ENCODE peak calls at places on chromosomes 1 and 21, in nine cellular contexts. One of them, this sample, is unnamed.

GRCh38 chr1:46692806-46693770 is 21.4 kb downstream of the TEX38 start:
- DNase-seq in Peyer's patch: no peak
- DNase-seq in body of pancreas: no peak
- DNase-seq in fibroblast of lung: no peak
- DNase-seq in breast epithelium: no peak
- DNase-seq in Panc1: no peak
- DNase-seq in tibial nerve: no peak
- DNase-seq in uterus: no peak
- DNase-seq in aorta: no peak
- DNase-seq in this sample: no peak

GRCh38 chr1:29749546-29749945 is 513.2 kb downstream of the PTPRU start:
- DNase-seq in Peyer's patch: no peak
- DNase-seq in body of pancreas: no peak
- DNase-seq in fibroblast of lung: no peak
- DNase-seq in breast epithelium: no peak
- DNase-seq in Panc1: no peak
- DNase-seq in tibial nerve: no peak
- DNase-seq in uterus: no peak
- DNase-seq in aorta: no peak
- DNase-seq in this sample: no peak

GRCh38 chr1:154669464-154670282 is 61.7 kb upstream of the ADAR start:
- DNase-seq in Peyer's patch: peak; percentile 57
- DNase-seq in body of pancreas: peak; percentile 72
- DNase-seq in fibroblast of lung: peak; percentile 70
- DNase-seq in breast epithelium: peak; percentile 53
- DNase-seq in Panc1: peak; percentile 75
- DNase-seq in tibial nerve: peak; percentile 58
- DNase-seq in uterus: peak; percentile 77
- DNase-seq in aorta: peak; percentile 81
- DNase-seq in this sample: peak; percentile 64

GRCh38 chr1:16120940-16121410 is 34.9 kb downstream of the EPHA2 start:
- DNase-seq in Peyer's patch: no peak
- DNase-seq in body of pancreas: peak; percentile 69
- DNase-seq in fibroblast of lung: no peak
- DNase-seq in breast epithelium: no peak
- DNase-seq in Panc1: no peak
- DNase-seq in tibial nerve: no peak
- DNase-seq in uterus: no peak
- DNase-seq in aorta: no peak
- DNase-seq in this sample: no peak

GRCh38 chr1:59831529-59831928 is 16.8 kb downstream of the HOOK1 start:
- DNase-seq in Peyer's patch: no peak
- DNase-seq in body of pancreas: no peak
- DNase-seq in fibroblast of lung: no peak
- DNase-seq in breast epithelium: no peak
- DNase-seq in Panc1: no peak
- DNase-seq in tibial nerve: no peak
- DNase-seq in uterus: no peak
- DNase-seq in aorta: no peak
- DNase-seq in this sample: no peak

GRCh38 chr1:47187226-47187925 is 2.5 kb downstream of the PDZK1IP1 start:
- DNase-seq in Peyer's patch: no peak
- DNase-seq in body of pancreas: no peak
- DNase-seq in fibroblast of lung: no peak
- DNase-seq in breast epithelium: no peak
- DNase-seq in Panc1: no peak
- DNase-seq in tibial nerve: peak; percentile 3
- DNase-seq in uterus: no peak
- DNase-seq in aorta: peak; percentile 66
- DNase-seq in this sample: no peak

GRCh38 chr21:15001773-15002647 is 62.8 kb downstream of the NRIP1 start:
- DNase-seq in Peyer's patch: no peak
- DNase-seq in body of pancreas: no peak
- DNase-seq in fibroblast of lung: no peak
- DNase-seq in breast epithelium: no peak
- DNase-seq in Panc1: no peak
- DNase-seq in tibial nerve: no peak
- DNase-seq in uterus: no peak
- DNase-seq in aorta: no peak
- DNase-seq in this sample: no peak

GRCh38 chr1:210232524-210233215 is at the start of gene SERTAD4:
- DNase-seq in Peyer's patch: no peak
- DNase-seq in body of pancreas: peak; percentile 43
- DNase-seq in fibroblast of lung: peak; percentile 53
- DNase-seq in breast epithelium: peak; percentile 88
- DNase-seq in Panc1: no peak
- DNase-seq in tibial nerve: peak; percentile 11
- DNase-seq in uterus: peak; percentile 50
- DNase-seq in aorta: peak; percentile 75
- DNase-seq in this sample: no peak

GRCh38 chr1:116826818-116827606 is 72.8 kb downstream of the CD2 start:
- DNase-seq in Peyer's patch: no peak
- DNase-seq in body of pancreas: no peak
- DNase-seq in fibroblast of lung: peak; percentile 74
- DNase-seq in breast epithelium: no peak
- DNase-seq in Panc1: no peak
- DNase-seq in tibial nerve: no peak
- DNase-seq in uterus: no peak
- DNase-seq in aorta: no peak
- DNase-seq in this sample: no peak

GRCh38 chr1:18299441-18300338 is 181.0 kb upstream of the KLHDC7A start:
- DNase-seq in Peyer's patch: no peak
- DNase-seq in body of pancreas: peak; percentile 49
- DNase-seq in fibroblast of lung: no peak
- DNase-seq in breast epithelium: no peak
- DNase-seq in Panc1: peak; percentile 2
- DNase-seq in tibial nerve: no peak
- DNase-seq in uterus: no peak
- DNase-seq in aorta: no peak
- DNase-seq in this sample: no peak

GRCh38 chr1:204227351-204227750 is 13.6 kb upstream of the GOLT1A start:
- DNase-seq in Peyer's patch: no peak
- DNase-seq in body of pancreas: no peak
- DNase-seq in fibroblast of lung: no peak
- DNase-seq in breast epithelium: no peak
- DNase-seq in Panc1: no peak
- DNase-seq in tibial nerve: no peak
- DNase-seq in uterus: no peak
- DNase-seq in aorta: no peak
- DNase-seq in this sample: no peak

DNA sequence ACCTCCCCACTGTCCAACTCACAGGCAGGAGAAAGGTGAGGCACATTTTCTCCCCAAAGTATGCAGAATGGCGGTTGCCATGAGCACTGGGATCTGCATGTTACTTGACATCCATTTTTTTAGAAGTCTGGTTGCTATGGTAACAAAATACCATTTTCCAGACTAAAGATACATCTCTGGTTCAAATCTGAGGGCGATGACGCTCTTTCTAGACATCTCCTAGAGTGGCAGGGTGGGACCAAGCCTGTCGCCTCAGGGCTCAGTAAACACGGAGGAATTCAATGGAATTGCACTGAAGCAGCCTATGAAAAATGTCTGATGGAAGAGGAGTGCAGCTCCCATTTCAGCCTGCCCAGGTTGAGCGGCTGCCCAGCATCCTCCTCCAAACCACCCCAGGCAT is 21.5 kb upstream of the FAM43B start:
- DNase-seq in Peyer's patch: no peak
- DNase-seq in body of pancreas: no peak
- DNase-seq in fibroblast of lung: no peak
- DNase-seq in breast epithelium: no peak
- DNase-seq in Panc1: no peak
- DNase-seq in tibial nerve: no peak
- DNase-seq in uterus: no peak
- DNase-seq in aorta: no peak
- DNase-seq in this sample: no peak
- H3K36me3 ChIP-seq in Peyer's patch: no peaks in the 10 kb centered on the region
- H3K36me3 ChIP-seq in body of pancreas: no peaks in the 10 kb centered on the region
- H3K36me3 ChIP-seq in fibroblast of lung: no peaks in the 10 kb centered on the region
- H3K36me3 ChIP-seq in breast epithelium: no peaks in the 10 kb centered on the region
- H3K36me3 ChIP-seq in Panc1: no peaks in the 10 kb centered on the region
- H3K36me3 ChIP-seq in tibial nerve: no peaks in the 10 kb centered on the region
- H3K36me3 ChIP-seq in uterus: no peaks in the 10 kb centered on the region
- H3K36me3 ChIP-seq in aorta: no peaks in the 10 kb centered on the region
- H3K36me3 ChIP-seq in this sample: no peaks in the 10 kb centered on the region

GRCh38 chr1:231602675-231602984 is 24.0 kb upstream of the DISC1 start:
- DNase-seq in Peyer's patch: no peak
- DNase-seq in body of pancreas: no peak
- DNase-seq in fibroblast of lung: no peak
- DNase-seq in breast epithelium: no peak
- DNase-seq in Panc1: no peak
- DNase-seq in tibial nerve: no peak
- DNase-seq in uterus: no peak
- DNase-seq in aorta: no peak
- DNase-seq in this sample: no peak
- H3K27ac ChIP-seq in Peyer's patch: no peak overlapping the region
- H3K27ac ChIP-seq in body of pancreas: no peak overlapping the region
- H3K27ac ChIP-seq in fibroblast of lung: no peak overlapping the region
- H3K27ac ChIP-seq in breast epithelium: no peak overlapping the region
- H3K27ac ChIP-seq in Panc1: no peak overlapping the region
- H3K27ac ChIP-seq in tibial nerve: no peak overlapping the region
- H3K27ac ChIP-seq in uterus: no peak overlapping the region
- H3K27ac ChIP-seq in aorta: no peak overlapping the region
- H3K27ac ChIP-seq in this sample: no peak overlapping the region

GRCh38 chr1:54331843-54332688 is 74.1 kb downstream of the SSBP3 start:
- DNase-seq in Peyer's patch: no peak
- DNase-seq in body of pancreas: peak; percentile 75
- DNase-seq in fibroblast of lung: no peak
- DNase-seq in breast epithelium: no peak
- DNase-seq in Panc1: no peak
- DNase-seq in tibial nerve: no peak
- DNase-seq in uterus: no peak
- DNase-seq in aorta: no peak
- DNase-seq in this sample: no peak

GRCh38 chr1:54329337-54329954 is 76.7 kb downstream of the SSBP3 start:
- DNase-seq in Peyer's patch: no peak
- DNase-seq in body of pancreas: no peak
- DNase-seq in fibroblast of lung: no peak
- DNase-seq in breast epithelium: no peak
- DNase-seq in Panc1: no peak
- DNase-seq in tibial nerve: no peak
- DNase-seq in uterus: no peak
- DNase-seq in aorta: no peak
- DNase-seq in this sample: no peak

GRCh38 chr1:54332781-54333585 is 73.2 kb downstream of the SSBP3 start:
- DNase-seq in Peyer's patch: no peak
- DNase-seq in body of pancreas: peak; percentile 40
- DNase-seq in fibroblast of lung: no peak
- DNase-seq in breast epithelium: peak; percentile 41
- DNase-seq in Panc1: no peak
- DNase-seq in tibial nerve: peak; percentile 29
- DNase-seq in uterus: no peak
- DNase-seq in aorta: no peak
- DNase-seq in this sample: no peak

GRCh38 chr1:54328117-54328636 is 78.0 kb downstream of the SSBP3 start:
- DNase-seq in Peyer's patch: no peak
- DNase-seq in body of pancreas: no peak
- DNase-seq in fibroblast of lung: no peak
- DNase-seq in breast epithelium: no peak
- DNase-seq in Panc1: no peak
- DNase-seq in tibial nerve: no peak
- DNase-seq in uterus: peak; percentile 64
- DNase-seq in aorta: no peak
- DNase-seq in this sample: no peak

DNA sequence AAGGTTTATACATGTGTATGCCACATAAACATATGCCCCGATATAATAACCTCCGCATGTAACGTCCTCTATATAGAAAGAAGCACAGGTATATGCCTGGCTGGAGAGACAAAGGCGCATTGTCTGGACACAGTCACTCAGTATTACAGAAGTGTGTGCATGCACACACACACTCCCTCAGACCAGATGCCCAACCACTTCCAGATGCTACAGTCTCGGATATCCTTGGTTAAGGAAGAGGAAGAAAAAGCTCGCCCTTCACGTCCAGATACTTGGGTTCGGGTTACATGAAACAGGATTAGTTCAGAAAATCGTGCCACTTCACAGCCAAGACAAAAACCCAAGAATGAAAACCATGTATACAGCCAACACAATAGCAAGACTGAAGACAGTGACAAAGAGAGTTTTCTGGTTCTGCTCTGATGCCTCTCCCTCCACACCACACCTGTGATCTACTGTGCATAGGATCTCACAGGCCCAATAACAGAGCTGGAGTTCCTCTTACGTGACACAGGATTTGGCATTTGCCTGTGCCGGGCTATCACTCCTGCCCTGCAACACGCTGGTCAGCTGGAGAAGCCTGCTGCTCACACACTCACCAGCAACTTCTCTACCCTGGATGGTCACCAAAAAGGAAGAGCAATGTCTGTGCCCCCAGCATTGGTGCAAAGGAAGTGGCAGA is 75.0 kb downstream of the SSBP3 start:
- DNase-seq in Peyer's patch: no peak
- DNase-seq in body of pancreas: no peak
- DNase-seq in fibroblast of lung: peak; percentile 44
- DNase-seq in breast epithelium: no peak
- DNase-seq in Panc1: no peak
- DNase-seq in tibial nerve: no peak
- DNase-seq in uterus: no peak
- DNase-seq in aorta: no peak
- DNase-seq in this sample: no peak
- H3K4me1 ChIP-seq in Peyer's patch: no peaks in the 10 kb centered on the region
- H3K4me1 ChIP-seq in body of pancreas: peaks cover 54% of the 10 kb centered on the region
- H3K4me1 ChIP-seq in fibroblast of lung: peaks cover 46% of the 10 kb centered on the region
- H3K4me1 ChIP-seq in breast epithelium: peaks cover 22% of the 10 kb centered on the region
- H3K4me1 ChIP-seq in Panc1: no peaks in the 10 kb centered on the region
- H3K4me1 ChIP-seq in tibial nerve: peaks cover 3% of the 10 kb centered on the region
- H3K4me1 ChIP-seq in uterus: peaks cover 30% of the 10 kb centered on the region
- H3K4me1 ChIP-seq in aorta: no peaks in the 10 kb centered on the region
- H3K4me1 ChIP-seq in this sample: peaks cover 34% of the 10 kb centered on the region

DNA sequence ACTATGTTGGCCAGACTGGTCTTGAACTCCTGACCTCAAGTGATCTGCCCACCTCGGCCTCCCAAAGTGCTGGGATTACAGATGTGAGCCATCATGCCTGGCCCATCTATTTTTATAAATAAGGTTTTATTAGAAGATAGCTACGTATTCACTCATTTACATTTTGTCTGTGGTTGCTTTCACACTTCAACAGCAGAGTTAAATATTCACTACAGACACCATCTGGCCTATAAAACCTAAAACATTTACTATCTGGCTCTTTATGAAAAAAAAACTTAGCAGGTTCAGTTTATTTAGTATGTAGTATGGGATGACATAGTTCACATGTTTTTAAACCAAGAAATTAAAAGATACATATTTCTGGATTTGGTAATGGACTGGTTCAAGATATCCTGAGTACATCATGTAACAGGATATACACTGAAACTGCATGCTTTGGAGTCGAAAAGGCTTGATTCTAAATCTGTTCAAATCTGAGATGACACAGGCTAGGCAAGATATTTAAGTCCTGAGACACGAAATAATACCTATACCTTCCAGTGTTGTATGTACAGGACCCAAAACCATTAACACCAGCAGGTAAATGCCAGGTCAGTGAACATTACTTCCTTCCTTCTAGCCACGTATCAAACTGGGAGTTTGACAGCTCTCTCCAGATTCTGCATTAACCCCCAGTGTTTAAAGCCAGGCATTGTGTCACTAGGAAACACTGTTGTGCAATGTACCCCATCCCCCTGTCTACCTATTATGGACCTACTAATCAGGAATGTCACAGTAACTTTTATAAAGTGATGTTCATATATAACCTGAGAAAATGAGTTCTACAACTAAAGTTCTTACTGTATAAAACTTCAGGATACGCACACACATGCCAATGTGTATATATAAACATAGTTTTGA is 54.3 kb upstream of the SDC3 start:
- DNase-seq in Peyer's patch: no peak
- DNase-seq in body of pancreas: no peak
- DNase-seq in fibroblast of lung: no peak
- DNase-seq in breast epithelium: no peak
- DNase-seq in Panc1: no peak
- DNase-seq in tibial nerve: no peak
- DNase-seq in uterus: no peak
- DNase-seq in aorta: no peak
- DNase-seq in this sample: no peak
- H3K36me3 ChIP-seq in Peyer's patch: peaks cover 78% of the 10 kb centered on the region
- H3K36me3 ChIP-seq in body of pancreas: peaks cover 25% of the 10 kb centered on the region
- H3K36me3 ChIP-seq in fibroblast of lung: peaks cover 12% of the 10 kb centered on the region
- H3K36me3 ChIP-seq in breast epithelium: no peaks in the 10 kb centered on the region
- H3K36me3 ChIP-seq in Panc1: peaks cover 64% of the 10 kb centered on the region
- H3K36me3 ChIP-seq in tibial nerve: peaks cover 97% of the 10 kb centered on the region
- H3K36me3 ChIP-seq in uterus: no peaks in the 10 kb centered on the region
- H3K36me3 ChIP-seq in aorta: no peaks in the 10 kb centered on the region
- H3K36me3 ChIP-seq in this sample: peaks cover 22% of the 10 kb centered on the region